ENCODE peak calls at places on chromosomes 6 and 20, in seven cellular contexts. L is midbrain, S is MV-4-11, U is A172, F is COR-L47, R is NCI-H187, N is endothelial cell. D is an unnamed sample.

GRCh38 chr20:16020971-16021370 is 552.3 kb downstream of the KIF16B start:
- DNase-seq in N (no peak), U (peak; percentile 92), S (no peak), L (no peak), R (no peak), F (no peak), D (no peak)

GRCh38 chr20:51713213-51713598 is 55.0 kb downstream of the ATP9A start:
- DNase-seq in S (no peak), F (no peak), N (no peak), R (no peak), U (no peak), L (no peak), D (no peak)

GRCh38 chr6:26125015-26125690 is 37.9 kb downstream of the HFE start:
- DNase-seq in L (no peak), R (peak; percentile 53), N (no peak), S (no peak), U (no peak), F (no peak), D (peak; percentile 74)

GRCh38 chr6:39189915-39190544 is 39.2 kb downstream of the KCNK5 start:
- DNase-seq in L (peak; percentile 35), F (no peak), S (peak; percentile 14), R (no peak), U (no peak), N (peak; percentile 71), D (peak; percentile 37)

GRCh38 chr6:44273617-44274016 is 3.4 kb downstream of the TMEM151B start:
- DNase-seq in R (no peak), U (no peak), N (no peak), S (no peak), F (no peak), L (no peak), D (no peak)

GRCh38 chr20:881051-881820 is 34.9 kb downstream of the ANGPT4 start:
- DNase-seq in L (no peak), R (no peak), N (no peak), S (peak; percentile 66), U (peak; percentile 86), F (no peak), D (peak; percentile 33)

GRCh38 chr6:17212541-17213371 is 68.4 kb upstream of the RBM24 start:
- DNase-seq in N (no peak), S (no peak), F (peak; percentile 71), R (no peak), U (no peak), L (no peak), D (no peak)

GRCh38 chr6:105077592-105078463 is 102.0 kb downstream of the POPDC3 start:
- DNase-seq in L (peak; percentile 70), F (peak; percentile 52), U (peak; percentile 46), S (peak; percentile 36), N (no peak), R (no peak), D (peak; percentile 87)

GRCh38 chr20:41408131-41408789 is 41.6 kb upstream of the EMILIN3 start:
- DNase-seq in F (peak; percentile 5), S (peak; percentile 80), N (no peak), U (peak; percentile 41), R (no peak), L (no peak), D (peak; percentile 74)